ENCODE peak calls at places on chromosomes 5 and 9, in nine cellular contexts. F, A, D, I, Z, P, R, B and M are unnamed samples.

GRCh38 chr5:171336486-171337206 is 27.6 kb downstream of the TLX3 start:
- DNase-seq in R (peak), P (peak), B (peak), F (no peak), I (peak), Z (no peak), A (peak), D (peak), M (peak)

GRCh38 chr5:139772927-139773690 is 22.5 kb upstream of the PSD2 start:
- DNase-seq in R (no peak), Z (no peak), B (no peak), P (no peak), D (no peak), F (no peak), A (no peak), I (no peak), M (no peak)

GRCh38 chr9:23229764-23230434 is 596.1 kb downstream of the ELAVL2 start:
- DNase-seq in A (no peak), B (no peak), F (no peak), I (no peak), R (no peak), P (no peak), D (no peak), Z (no peak), M (no peak)

GRCh38 chr5:172399826-172400225 is 54.5 kb downstream of the SH3PXD2B start:
- DNase-seq in B (no peak), R (no peak), A (no peak), I (no peak), D (no peak), F (no peak), P (no peak), Z (no peak), M (no peak)

GRCh38 chr5:55540024-55540423 is 5.3 kb upstream of the PLPP1 start:
- DNase-seq in Z (no peak), I (no peak), D (no peak), P (peak), R (peak), F (no peak), B (peak), A (no peak), M (no peak)

GRCh38 chr5:132473019-132473531 is 17.5 kb downstream of the IRF1 start:
- DNase-seq in F (peak), D (no peak), R (no peak), A (no peak), B (no peak), Z (peak), I (no peak), P (no peak), M (no peak)

GRCh38 chr9:120917989-120918630 is 8.5 kb downstream of the TRAF1 start:
- DNase-seq in I (no peak), P (no peak), A (no peak), F (no peak), R (no peak), B (no peak), D (no peak), Z (no peak), M (no peak)

GRCh38 chr5:96509721-96510383 is 76.8 kb upstream of the PCSK1 start:
- DNase-seq in I (no peak), R (peak), A (no peak), B (peak), Z (no peak), D (no peak), P (peak), F (no peak), M (peak)

GRCh38 chr9:79189511-79189924 is 382.2 kb upstream of the TLE4 start:
- DNase-seq in A (no peak), Z (no peak), R (peak), D (no peak), I (no peak), P (peak), F (no peak), B (peak), M (no peak)

GRCh38 chr5:150073677-150074076 is 12.7 kb downstream of the CSF1R start:
- DNase-seq in Z (no peak), R (no peak), B (no peak), D (no peak), A (peak), F (peak), P (no peak), I (no peak), M (no peak)

GRCh38 chr5:150077996-150078801 is 8.2 kb downstream of the CSF1R start:
- DNase-seq in I (no peak), R (no peak), Z (peak), P (no peak), A (peak), F (no peak), D (peak), B (no peak), M (no peak)

GRCh38 chr5:150075233-150075632 is 11.1 kb downstream of the CSF1R start:
- DNase-seq in P (no peak), D (peak), I (no peak), A (peak), F (no peak), B (no peak), R (no peak), Z (peak), M (no peak)

GRCh38 chr5:150077060-150077459 is 9.3 kb downstream of the CSF1R start:
- DNase-seq in P (no peak), Z (peak), D (peak), F (no peak), A (peak), R (no peak), B (no peak), I (no peak), M (no peak)

GRCh38 chr5:150075806-150076205 is 10.5 kb downstream of the CSF1R start:
- DNase-seq in D (peak), Z (peak), B (no peak), P (no peak), A (peak), F (no peak), I (no peak), R (no peak), M (no peak)
- TF ChIP-seq CTCF in D (no peak), Z (no peak), B (peak), P (no peak), A (no peak), F (no peak), I (no peak), R (no peak), M (no peak)

DNA sequence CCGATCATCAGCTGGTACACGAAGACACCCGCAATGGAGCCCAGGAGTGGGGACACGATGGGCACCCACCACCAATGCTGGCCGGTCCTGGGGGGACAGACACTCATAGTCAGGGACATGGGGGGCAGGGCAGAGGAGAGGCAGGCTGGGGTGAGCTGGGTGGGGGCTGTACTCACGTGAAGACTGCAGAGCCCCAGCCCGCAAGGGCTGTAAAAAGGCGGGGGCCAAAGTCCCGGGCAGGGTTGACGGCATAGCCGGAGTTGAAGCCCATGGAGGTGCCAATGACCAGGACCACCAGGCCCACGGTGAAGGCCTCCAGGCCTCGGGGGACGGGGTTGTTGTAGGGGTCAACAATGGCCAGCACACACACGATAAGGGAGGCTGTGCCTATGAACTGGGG is 5.3 kb downstream of the AQP3 start:
- DNase-seq in F (no peak), D (no peak), P (no peak), I (no peak), Z (no peak), B (no peak), R (no peak), A (no peak), M (no peak)
- H3K27ac ChIP-seq in F (no peak), D (no peak), P (no peak), I (no peak), Z (no peak), B (no peak), R (no peak), A (no peak), M (peak)

GRCh38 chr9:86589273-86589672 is 235.1 kb upstream of the TUT7 start:
- DNase-seq in R (no peak), F (no peak), P (no peak), D (no peak), Z (no peak), A (no peak), I (no peak), B (no peak), M (no peak)
- TF ChIP-seq CTCF in R (no peak), F (no peak), P (no peak), D (no peak), Z (no peak), A (no peak), I (no peak), B (no peak), M (no peak)

DNA sequence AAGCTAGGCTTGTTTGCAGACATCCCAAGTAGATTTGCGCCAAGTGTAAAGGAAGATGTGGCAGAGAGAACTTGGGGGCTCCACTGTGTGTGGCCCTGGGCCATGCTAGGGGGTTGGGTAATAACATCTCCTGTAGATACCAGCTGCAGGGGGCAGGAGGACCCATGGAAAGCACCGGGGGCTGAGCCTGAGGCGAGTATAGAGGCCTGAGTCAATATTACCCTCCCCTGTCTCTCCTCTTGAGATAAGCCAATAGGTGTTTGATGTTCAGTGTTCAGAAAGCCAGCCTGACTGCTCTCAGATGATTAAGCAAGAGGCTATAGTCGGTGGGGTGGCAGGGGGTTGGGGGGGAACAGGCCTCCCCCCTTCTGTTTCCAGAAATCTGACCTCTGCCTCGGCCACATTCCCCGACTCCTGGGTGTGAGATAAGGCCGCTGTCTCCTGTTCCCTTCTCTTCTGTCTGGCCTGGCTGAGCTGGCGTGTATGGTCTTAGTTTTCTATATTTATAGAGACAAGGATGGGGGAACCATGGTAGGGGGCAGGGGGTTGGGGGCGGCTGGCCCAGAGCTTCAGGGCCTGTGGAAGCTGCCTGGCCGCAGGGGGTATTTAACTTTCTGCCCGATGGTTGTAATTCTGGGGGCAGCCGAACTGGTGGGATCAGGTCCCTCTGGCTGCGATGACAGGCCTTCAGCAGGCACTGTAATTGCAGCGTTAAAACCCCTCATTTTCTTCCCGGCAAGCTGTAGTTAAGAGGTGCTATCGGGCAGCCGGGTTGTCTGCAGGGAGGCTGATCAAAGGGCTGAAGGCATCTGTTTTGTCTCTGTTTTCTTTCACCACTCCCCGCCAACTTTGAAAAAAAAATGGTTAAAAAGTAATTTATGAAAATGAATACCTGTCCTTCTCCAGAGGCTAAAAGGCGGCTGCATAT is 292.0 kb downstream of the NSG2 start:
- DNase-seq in A (no peak), Z (no peak), B (no peak), I (no peak), D (no peak), P (no peak), R (no peak), F (no peak), M (no peak)
- H3K27ac ChIP-seq in A (no peak), Z (no peak), B (no peak), I (no peak), D (no peak), P (no peak), R (no peak), F (no peak), M (no peak)

GRCh38 chr9:86354882-86355399 is 731 bp upstream of the TUT7 start:
- DNase-seq in A (no peak), I (no peak), F (no peak), P (no peak), D (no peak), Z (no peak), B (no peak), R (no peak), M (peak)
- TF ChIP-seq CTCF in A (peak), I (no peak), F (peak), P (no peak), D (no peak), Z (no peak), B (no peak), R (peak), M (no peak)

GRCh38 chr5:149730620-149731331 is 666 bp downstream of the PPARGC1B start:
- DNase-seq in I (no peak), A (peak), B (peak), D (peak), R (peak), P (no peak), F (peak), Z (peak), M (peak)

GRCh38 chr5:149731332-149731616 is 1.2 kb downstream of the PPARGC1B start:
- DNase-seq in R (no peak), Z (no peak), A (no peak), I (no peak), P (no peak), B (no peak), F (no peak), D (no peak), M (no peak)

GRCh38 chr5:149732500-149733128 is 2.5 kb downstream of the PPARGC1B start:
- DNase-seq in I (no peak), R (peak), B (peak), F (peak), D (peak), Z (no peak), P (no peak), A (no peak), M (peak)

GRCh38 chr5:149733129-149733900 is 3.2 kb downstream of the PPARGC1B start:
- DNase-seq in I (no peak), A (no peak), B (no peak), D (no peak), F (no peak), R (no peak), P (no peak), Z (no peak), M (no peak)

DNA sequence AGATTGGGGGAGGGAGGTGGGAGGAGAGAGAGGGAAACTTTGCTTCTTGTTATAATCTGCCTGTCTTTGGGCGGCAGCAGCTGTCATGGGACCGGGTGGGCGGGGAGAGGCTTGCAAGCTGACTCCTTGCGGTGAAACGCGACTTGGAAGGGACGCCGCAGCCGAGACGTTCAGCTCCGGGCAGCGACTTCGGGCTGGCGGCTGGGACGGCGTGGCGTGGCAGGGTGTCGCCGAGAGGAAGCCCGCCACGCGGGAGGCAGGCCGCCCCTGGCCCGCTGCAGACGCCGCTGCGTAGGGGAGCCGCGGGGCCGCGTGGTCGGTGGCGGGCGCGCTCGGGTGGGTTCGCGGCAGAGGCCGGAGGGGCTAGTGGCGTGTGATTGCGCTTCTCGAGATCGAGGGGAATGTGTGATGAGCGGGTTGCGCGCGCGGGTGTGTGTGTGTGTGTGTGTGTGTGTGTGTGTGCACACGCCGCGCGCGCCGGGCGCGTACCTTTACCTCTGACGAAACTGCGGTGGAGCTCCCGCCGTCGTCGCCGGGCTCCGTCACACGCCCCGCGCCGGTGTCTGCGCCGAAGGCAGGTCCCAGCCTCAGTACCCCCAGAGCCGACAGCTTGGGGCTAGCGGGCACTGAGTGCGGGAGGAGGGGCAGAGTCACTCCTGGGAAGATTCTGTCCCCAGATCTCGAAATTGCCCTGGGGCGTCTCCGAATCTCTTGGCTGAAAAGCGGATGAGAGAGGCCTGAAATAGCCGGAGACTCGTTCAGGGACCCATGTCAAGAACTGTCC is 1.7 kb downstream of the PPARGC1B start:
- DNase-seq in I (peak), A (peak), Z (peak), D (peak), B (peak), F (peak), P (peak), R (peak), M (peak)
- H3K27ac ChIP-seq in I (peak), A (peak), Z (peak), D (peak), B (peak), F (peak), P (no peak), R (peak), M (peak)

DNA sequence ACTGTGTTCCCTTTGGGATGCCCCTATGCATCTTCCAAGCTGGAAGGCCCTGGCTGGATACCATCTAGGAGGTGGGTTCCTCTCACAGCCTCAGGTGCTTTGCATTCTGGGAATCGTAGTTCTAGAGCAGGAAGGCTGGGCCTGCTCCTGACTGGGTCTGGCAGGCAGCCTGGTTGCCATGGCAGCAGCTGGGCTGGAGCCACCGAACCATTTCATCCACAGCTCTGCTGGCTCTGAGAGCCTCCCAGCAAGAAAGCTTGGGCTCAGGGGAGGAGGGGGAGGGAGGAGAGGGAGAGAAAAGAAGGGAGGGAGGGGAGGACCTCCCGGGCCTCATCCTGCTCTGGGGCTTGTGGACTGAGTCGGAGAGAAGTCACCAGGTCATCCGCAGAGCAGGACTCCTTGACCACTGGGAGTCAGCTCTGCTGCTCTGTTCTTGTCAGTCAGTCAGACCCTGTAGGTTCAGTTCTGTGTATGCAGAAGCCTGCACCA is 65.2 kb upstream of the ARAP3 start:
- DNase-seq in R (peak), D (peak), P (peak), I (peak), A (peak), F (peak), B (peak), Z (no peak), M (peak)
- TF ChIP-seq CTCF in R (no peak), D (no peak), P (no peak), I (no peak), A (no peak), F (no peak), B (no peak), Z (no peak), M (no peak)

GRCh38 chr5:6721442-6721841 is 8.2 kb downstream of the TENT4A start:
- DNase-seq in I (no peak), A (no peak), F (peak), P (no peak), B (no peak), R (no peak), D (no peak), Z (no peak), M (no peak)
- H3K27ac ChIP-seq in I (no peak), A (peak), F (peak), P (peak), B (no peak), R (no peak), D (no peak), Z (no peak), M (peak)